ENCODE peak calls at places on chromosomes 11 and 22, in ten cellular contexts. One of them, this sample, is unnamed.

GRCh38 chr11:1171985-1172728 is 14.4 kb downstream of the MUC5AC start:
- DNase-seq in Peyer's patch: no peak
- DNase-seq in H9: no peak
- DNase-seq in OCI-LY7: no peak
- DNase-seq in body of pancreas: no peak
- DNase-seq in CD4-positive, CD25-positive, alpha-beta regulatory T cell: no peak
- DNase-seq in CD8-positive, alpha-beta T cell: no peak
- DNase-seq in esophagus squamous epithelium: no peak
- DNase-seq in kidney: peak; percentile 42
- DNase-seq in sigmoid colon: no peak
- DNase-seq in this sample: no peak

GRCh38 chr11:12053606-12054361 is 45.4 kb upstream of the DKK3 start:
- DNase-seq in Peyer's patch: peak; percentile 46
- DNase-seq in H9: no peak
- DNase-seq in OCI-LY7: no peak
- DNase-seq in body of pancreas: no peak
- DNase-seq in CD4-positive, CD25-positive, alpha-beta regulatory T cell: no peak
- DNase-seq in CD8-positive, alpha-beta T cell: no peak
- DNase-seq in esophagus squamous epithelium: no peak
- DNase-seq in kidney: peak; percentile 22
- DNase-seq in sigmoid colon: peak; percentile 50
- DNase-seq in this sample: no peak

GRCh38 chr11:104073950-104074349 is 37.5 kb downstream of the DDI1 start:
- DNase-seq in Peyer's patch: no peak
- DNase-seq in H9: peak; percentile 31
- DNase-seq in OCI-LY7: peak; percentile 30
- DNase-seq in body of pancreas: no peak
- DNase-seq in CD4-positive, CD25-positive, alpha-beta regulatory T cell: no peak
- DNase-seq in CD8-positive, alpha-beta T cell: no peak
- DNase-seq in esophagus squamous epithelium: no peak
- DNase-seq in kidney: no peak
- DNase-seq in sigmoid colon: no peak
- DNase-seq in this sample: no peak

GRCh38 chr22:22810018-22810427 is 77.6 kb upstream of the IGLL5 start:
- DNase-seq in Peyer's patch: peak; percentile 78
- DNase-seq in H9: peak; percentile 80
- DNase-seq in OCI-LY7: peak; percentile 77
- DNase-seq in body of pancreas: peak; percentile 45
- DNase-seq in CD4-positive, CD25-positive, alpha-beta regulatory T cell: peak; percentile 66
- DNase-seq in CD8-positive, alpha-beta T cell: peak; percentile 67
- DNase-seq in esophagus squamous epithelium: no peak
- DNase-seq in kidney: peak; percentile 72
- DNase-seq in sigmoid colon: no peak
- DNase-seq in this sample: no peak

GRCh38 chr11:119734788-119735187 is 5.8 kb upstream of the NECTIN1 start:
- DNase-seq in Peyer's patch: no peak
- DNase-seq in H9: no peak
- DNase-seq in OCI-LY7: no peak
- DNase-seq in body of pancreas: peak; percentile 42
- DNase-seq in CD4-positive, CD25-positive, alpha-beta regulatory T cell: no peak
- DNase-seq in CD8-positive, alpha-beta T cell: no peak
- DNase-seq in esophagus squamous epithelium: no peak
- DNase-seq in kidney: no peak
- DNase-seq in sigmoid colon: no peak
- DNase-seq in this sample: peak; percentile 62

GRCh38 chr11:117836077-117836960 is 11.8 kb upstream of the FXYD2 start:
- DNase-seq in Peyer's patch: peak; percentile 34
- DNase-seq in H9: peak; percentile 17
- DNase-seq in OCI-LY7: no peak
- DNase-seq in body of pancreas: no peak
- DNase-seq in CD4-positive, CD25-positive, alpha-beta regulatory T cell: no peak
- DNase-seq in CD8-positive, alpha-beta T cell: no peak
- DNase-seq in esophagus squamous epithelium: no peak
- DNase-seq in kidney: peak; percentile 38
- DNase-seq in sigmoid colon: peak; percentile 61
- DNase-seq in this sample: peak; percentile 17

GRCh38 chr22:32905400-32905799 is 103.9 kb downstream of the TIMP3 start:
- DNase-seq in Peyer's patch: no peak
- DNase-seq in H9: no peak
- DNase-seq in OCI-LY7: no peak
- DNase-seq in body of pancreas: no peak
- DNase-seq in CD4-positive, CD25-positive, alpha-beta regulatory T cell: no peak
- DNase-seq in CD8-positive, alpha-beta T cell: no peak
- DNase-seq in esophagus squamous epithelium: no peak
- DNase-seq in kidney: no peak
- DNase-seq in sigmoid colon: peak; percentile 78
- DNase-seq in this sample: no peak

GRCh38 chr11:95764267-95764898 is 25.2 kb downstream of the FAM76B start:
- DNase-seq in Peyer's patch: no peak
- DNase-seq in H9: no peak
- DNase-seq in OCI-LY7: peak; percentile 67
- DNase-seq in body of pancreas: no peak
- DNase-seq in CD4-positive, CD25-positive, alpha-beta regulatory T cell: no peak
- DNase-seq in CD8-positive, alpha-beta T cell: no peak
- DNase-seq in esophagus squamous epithelium: no peak
- DNase-seq in kidney: no peak
- DNase-seq in sigmoid colon: no peak
- DNase-seq in this sample: no peak

GRCh38 chr22:19817561-19818263 is 37.0 kb downstream of the GNB1L start:
- DNase-seq in Peyer's patch: peak; percentile 37
- DNase-seq in H9: peak; percentile 24
- DNase-seq in OCI-LY7: peak; percentile 24
- DNase-seq in body of pancreas: no peak
- DNase-seq in CD4-positive, CD25-positive, alpha-beta regulatory T cell: no peak
- DNase-seq in CD8-positive, alpha-beta T cell: no peak
- DNase-seq in esophagus squamous epithelium: no peak
- DNase-seq in kidney: peak; percentile 67
- DNase-seq in sigmoid colon: no peak
- DNase-seq in this sample: no peak

DNA sequence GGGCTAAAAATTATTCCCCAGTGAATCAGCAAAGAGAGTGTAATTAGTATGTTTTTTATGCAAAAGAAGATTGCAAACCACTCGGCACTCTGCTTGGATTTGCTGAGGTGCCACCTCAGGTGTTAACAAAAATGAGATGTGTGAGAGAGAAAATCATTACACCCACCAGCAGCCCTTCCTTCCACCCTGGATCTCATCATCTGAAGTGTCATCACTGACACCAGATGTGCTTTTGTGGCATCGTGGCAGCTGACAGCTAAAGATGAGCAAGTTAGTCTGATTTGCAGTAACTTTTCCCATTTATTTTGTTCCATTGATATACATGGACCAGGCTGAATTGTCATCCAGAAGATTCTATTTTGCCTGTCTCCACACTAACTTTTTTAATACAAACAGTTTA is 44.6 kb upstream of the PAK1 start:
- DNase-seq in Peyer's patch: no peak
- DNase-seq in H9: no peak
- DNase-seq in OCI-LY7: no peak
- DNase-seq in body of pancreas: no peak
- DNase-seq in CD4-positive, CD25-positive, alpha-beta regulatory T cell: no peak
- DNase-seq in CD8-positive, alpha-beta T cell: no peak
- DNase-seq in esophagus squamous epithelium: no peak
- DNase-seq in kidney: no peak
- DNase-seq in sigmoid colon: no peak
- DNase-seq in this sample: no peak
- H3K4me1 ChIP-seq in Peyer's patch: no peaks in the 10 kb centered on the region
- H3K4me1 ChIP-seq in H9: no peaks in the 10 kb centered on the region
- H3K4me1 ChIP-seq in OCI-LY7: no peaks in the 10 kb centered on the region
- H3K4me1 ChIP-seq in body of pancreas: no peaks in the 10 kb centered on the region
- H3K4me1 ChIP-seq in CD4-positive, CD25-positive, alpha-beta regulatory T cell: no peaks in the 10 kb centered on the region
- H3K4me1 ChIP-seq in CD8-positive, alpha-beta T cell: no peaks in the 10 kb centered on the region
- H3K4me1 ChIP-seq in esophagus squamous epithelium: no peaks in the 10 kb centered on the region
- H3K4me1 ChIP-seq in kidney: no peaks in the 10 kb centered on the region
- H3K4me1 ChIP-seq in sigmoid colon: no peaks in the 10 kb centered on the region
- H3K4me1 ChIP-seq in this sample: peaks cover 4% of the 10 kb centered on the region

GRCh38 chr11:76008474-76008873 is 193.5 kb downstream of the UVRAG start:
- DNase-seq in Peyer's patch: no peak
- DNase-seq in H9: no peak
- DNase-seq in OCI-LY7: no peak
- DNase-seq in body of pancreas: no peak
- DNase-seq in CD4-positive, CD25-positive, alpha-beta regulatory T cell: no peak
- DNase-seq in CD8-positive, alpha-beta T cell: no peak
- DNase-seq in esophagus squamous epithelium: no peak
- DNase-seq in kidney: no peak
- DNase-seq in sigmoid colon: no peak
- DNase-seq in this sample: no peak

GRCh38 chr11:76004400-76004799 is 189.4 kb downstream of the UVRAG start:
- DNase-seq in Peyer's patch: no peak
- DNase-seq in H9: no peak
- DNase-seq in OCI-LY7: no peak
- DNase-seq in body of pancreas: no peak
- DNase-seq in CD4-positive, CD25-positive, alpha-beta regulatory T cell: no peak
- DNase-seq in CD8-positive, alpha-beta T cell: no peak
- DNase-seq in esophagus squamous epithelium: no peak
- DNase-seq in kidney: no peak
- DNase-seq in sigmoid colon: no peak
- DNase-seq in this sample: no peak

GRCh38 chr11:76005746-76006145 is 190.7 kb downstream of the UVRAG start:
- DNase-seq in Peyer's patch: no peak
- DNase-seq in H9: no peak
- DNase-seq in OCI-LY7: no peak
- DNase-seq in body of pancreas: no peak
- DNase-seq in CD4-positive, CD25-positive, alpha-beta regulatory T cell: no peak
- DNase-seq in CD8-positive, alpha-beta T cell: no peak
- DNase-seq in esophagus squamous epithelium: no peak
- DNase-seq in kidney: no peak
- DNase-seq in sigmoid colon: no peak
- DNase-seq in this sample: no peak

GRCh38 chr11:76010051-76010450 is 195.0 kb downstream of the UVRAG start:
- DNase-seq in Peyer's patch: no peak
- DNase-seq in H9: no peak
- DNase-seq in OCI-LY7: no peak
- DNase-seq in body of pancreas: no peak
- DNase-seq in CD4-positive, CD25-positive, alpha-beta regulatory T cell: no peak
- DNase-seq in CD8-positive, alpha-beta T cell: no peak
- DNase-seq in esophagus squamous epithelium: no peak
- DNase-seq in kidney: no peak
- DNase-seq in sigmoid colon: no peak
- DNase-seq in this sample: no peak

GRCh38 chr11:76007179-76007578 is 192.2 kb downstream of the UVRAG start:
- DNase-seq in Peyer's patch: no peak
- DNase-seq in H9: no peak
- DNase-seq in OCI-LY7: no peak
- DNase-seq in body of pancreas: no peak
- DNase-seq in CD4-positive, CD25-positive, alpha-beta regulatory T cell: no peak
- DNase-seq in CD8-positive, alpha-beta T cell: no peak
- DNase-seq in esophagus squamous epithelium: no peak
- DNase-seq in kidney: no peak
- DNase-seq in sigmoid colon: no peak
- DNase-seq in this sample: no peak
- H3K4me1 ChIP-seq in Peyer's patch: no peaks in the 10 kb centered on the region
- H3K4me1 ChIP-seq in H9: no peaks in the 10 kb centered on the region
- H3K4me1 ChIP-seq in OCI-LY7: no peaks in the 10 kb centered on the region
- H3K4me1 ChIP-seq in body of pancreas: no peaks in the 10 kb centered on the region
- H3K4me1 ChIP-seq in CD4-positive, CD25-positive, alpha-beta regulatory T cell: no peaks in the 10 kb centered on the region
- H3K4me1 ChIP-seq in CD8-positive, alpha-beta T cell: no peaks in the 10 kb centered on the region
- H3K4me1 ChIP-seq in esophagus squamous epithelium: no peaks in the 10 kb centered on the region
- H3K4me1 ChIP-seq in kidney: no peaks in the 10 kb centered on the region
- H3K4me1 ChIP-seq in sigmoid colon: no peaks in the 10 kb centered on the region
- H3K4me1 ChIP-seq in this sample: no peaks in the 10 kb centered on the region

GRCh38 chr22:46062971-46063631 is 86.1 kb upstream of the WNT7B start:
- DNase-seq in Peyer's patch: peak; percentile 36
- DNase-seq in H9: no peak
- DNase-seq in OCI-LY7: no peak
- DNase-seq in body of pancreas: peak; percentile 18
- DNase-seq in CD4-positive, CD25-positive, alpha-beta regulatory T cell: no peak
- DNase-seq in CD8-positive, alpha-beta T cell: no peak
- DNase-seq in esophagus squamous epithelium: no peak
- DNase-seq in kidney: peak; percentile 61
- DNase-seq in sigmoid colon: peak; percentile 57
- DNase-seq in this sample: no peak

GRCh38 chr22:46061431-46062231 is 84.7 kb upstream of the WNT7B start:
- DNase-seq in Peyer's patch: peak; percentile 58
- DNase-seq in H9: peak; percentile 69
- DNase-seq in OCI-LY7: no peak
- DNase-seq in body of pancreas: peak; percentile 16
- DNase-seq in CD4-positive, CD25-positive, alpha-beta regulatory T cell: no peak
- DNase-seq in CD8-positive, alpha-beta T cell: no peak
- DNase-seq in esophagus squamous epithelium: no peak
- DNase-seq in kidney: peak; percentile 76
- DNase-seq in sigmoid colon: peak; percentile 60
- DNase-seq in this sample: no peak

GRCh38 chr22:46063861-46064235 is 86.5 kb upstream of the PPARA start:
- DNase-seq in Peyer's patch: peak; percentile 43
- DNase-seq in H9: no peak
- DNase-seq in OCI-LY7: no peak
- DNase-seq in body of pancreas: peak; percentile 54
- DNase-seq in CD4-positive, CD25-positive, alpha-beta regulatory T cell: no peak
- DNase-seq in CD8-positive, alpha-beta T cell: no peak
- DNase-seq in esophagus squamous epithelium: no peak
- DNase-seq in kidney: peak; percentile 58
- DNase-seq in sigmoid colon: peak; percentile 66
- DNase-seq in this sample: no peak

GRCh38 chr22:46061124-46061410 is 84.1 kb upstream of the WNT7B start:
- DNase-seq in Peyer's patch: peak; percentile 35
- DNase-seq in H9: no peak
- DNase-seq in OCI-LY7: no peak
- DNase-seq in body of pancreas: no peak
- DNase-seq in CD4-positive, CD25-positive, alpha-beta regulatory T cell: no peak
- DNase-seq in CD8-positive, alpha-beta T cell: no peak
- DNase-seq in esophagus squamous epithelium: no peak
- DNase-seq in kidney: no peak
- DNase-seq in sigmoid colon: peak; percentile 26
- DNase-seq in this sample: no peak

GRCh38 chr22:46062232-46062615 is 85.3 kb upstream of the WNT7B start:
- DNase-seq in Peyer's patch: peak; percentile 18
- DNase-seq in H9: no peak
- DNase-seq in OCI-LY7: no peak
- DNase-seq in body of pancreas: no peak
- DNase-seq in CD4-positive, CD25-positive, alpha-beta regulatory T cell: no peak
- DNase-seq in CD8-positive, alpha-beta T cell: no peak
- DNase-seq in esophagus squamous epithelium: no peak
- DNase-seq in kidney: no peak
- DNase-seq in sigmoid colon: no peak
- DNase-seq in this sample: no peak
- H3K4me1 ChIP-seq in Peyer's patch: no peaks in the 10 kb centered on the region
- H3K4me1 ChIP-seq in H9: no peaks in the 10 kb centered on the region
- H3K4me1 ChIP-seq in OCI-LY7: peaks cover 24% of the 10 kb centered on the region
- H3K4me1 ChIP-seq in body of pancreas: peaks cover 91% of the 10 kb centered on the region
- H3K4me1 ChIP-seq in CD4-positive, CD25-positive, alpha-beta regulatory T cell: peaks cover 17% of the 10 kb centered on the region
- H3K4me1 ChIP-seq in CD8-positive, alpha-beta T cell: peaks cover 13% of the 10 kb centered on the region
- H3K4me1 ChIP-seq in esophagus squamous epithelium: peaks cover 100% of the 10 kb centered on the region
- H3K4me1 ChIP-seq in kidney: peaks cover 30% of the 10 kb centered on the region
- H3K4me1 ChIP-seq in sigmoid colon: no peaks in the 10 kb centered on the region
- H3K4me1 ChIP-seq in this sample: peaks cover 11% of the 10 kb centered on the region

GRCh38 chr11:62976109-62976508 is 8.7 kb downstream of the SLC22A6 start:
- DNase-seq in Peyer's patch: no peak
- DNase-seq in H9: no peak
- DNase-seq in OCI-LY7: peak; percentile 9
- DNase-seq in body of pancreas: no peak
- DNase-seq in CD4-positive, CD25-positive, alpha-beta regulatory T cell: no peak
- DNase-seq in CD8-positive, alpha-beta T cell: no peak
- DNase-seq in esophagus squamous epithelium: no peak
- DNase-seq in kidney: no peak
- DNase-seq in sigmoid colon: no peak
- DNase-seq in this sample: no peak

GRCh38 chr11:62980133-62980760 is 4.5 kb downstream of the SLC22A6 start:
- DNase-seq in Peyer's patch: no peak
- DNase-seq in H9: no peak
- DNase-seq in OCI-LY7: no peak
- DNase-seq in body of pancreas: no peak
- DNase-seq in CD4-positive, CD25-positive, alpha-beta regulatory T cell: no peak
- DNase-seq in CD8-positive, alpha-beta T cell: no peak
- DNase-seq in esophagus squamous epithelium: no peak
- DNase-seq in kidney: no peak
- DNase-seq in sigmoid colon: no peak
- DNase-seq in this sample: no peak

GRCh38 chr11:62974848-62975522 is 9.8 kb downstream of the SLC22A6 start:
- DNase-seq in Peyer's patch: peak; percentile 79
- DNase-seq in H9: peak; percentile 76
- DNase-seq in OCI-LY7: peak; percentile 38
- DNase-seq in body of pancreas: peak; percentile 76
- DNase-seq in CD4-positive, CD25-positive, alpha-beta regulatory T cell: no peak
- DNase-seq in CD8-positive, alpha-beta T cell: no peak
- DNase-seq in esophagus squamous epithelium: no peak
- DNase-seq in kidney: no peak
- DNase-seq in sigmoid colon: peak; percentile 54
- DNase-seq in this sample: peak; percentile 88
- H3K4me1 ChIP-seq in Peyer's patch: no peaks in the 10 kb centered on the region
- H3K4me1 ChIP-seq in H9: no peaks in the 10 kb centered on the region
- H3K4me1 ChIP-seq in OCI-LY7: no peaks in the 10 kb centered on the region
- H3K4me1 ChIP-seq in body of pancreas: peaks cover 9% of the 10 kb centered on the region
- H3K4me1 ChIP-seq in CD4-positive, CD25-positive, alpha-beta regulatory T cell: no peaks in the 10 kb centered on the region
- H3K4me1 ChIP-seq in CD8-positive, alpha-beta T cell: no peaks in the 10 kb centered on the region
- H3K4me1 ChIP-seq in esophagus squamous epithelium: peaks cover 12% of the 10 kb centered on the region
- H3K4me1 ChIP-seq in kidney: peaks cover 6% of the 10 kb centered on the region
- H3K4me1 ChIP-seq in sigmoid colon: no peaks in the 10 kb centered on the region
- H3K4me1 ChIP-seq in this sample: no peaks in the 10 kb centered on the region

This sample was measured in colonic mucosa.